ENCODE peak calls at places on chromosome 19, in seven cellular contexts. L, D, C, F, O, N and S are unnamed samples. For H3K4me1, the result is how much of the 10 kb centered on the place peaks cover.

GRCh38 chr19:11284535-11284934 is 11.4 kb upstream of the TSPAN16 start:
- DNase-seq in L (no peak), C (no peak), N (no peak), D (no peak), F (no peak), O (no peak), S (no peak)

GRCh38 chr19:30385666-30386065 is 13.5 kb downstream of the ZNF536 start:
- DNase-seq in L (no peak), N (no peak), F (no peak), C (no peak), O (no peak), D (no peak), S (no peak)

GRCh38 chr19:41548954-41549688 is 26.8 kb upstream of the CEACAM21 start:
- DNase-seq in N (no peak), F (no peak), C (no peak), L (no peak), O (no peak), D (no peak), S (no peak)

GRCh38 chr19:10104665-10105221 is 1.4 kb upstream of the PPAN start:
- DNase-seq in N (no peak), C (no peak), D (no peak), L (no peak), O (no peak), F (no peak), S (no peak)

GRCh38 chr19:4583961-4584669 is 24.6 kb upstream of the SEMA6B start:
- DNase-seq in N (no peak), L (no peak), F (peak), C (no peak), O (peak), D (no peak), S (no peak)

GRCh38 chr19:46610851-46611770 is 10.0 kb downstream of the CALM3 start:
- DNase-seq in N (no peak), L (no peak), D (no peak), F (no peak), C (no peak), O (no peak), S (no peak)

GRCh38 chr19:55353803-55354697 is 469 bp downstream of the COX6B2 start:
- DNase-seq in O (peak), D (peak), F (peak), C (peak), N (peak), L (peak), S (no peak)

GRCh38 chr19:20660473-20660872 is 898 bp downstream of the ZNF626 start:
- DNase-seq in N (no peak), O (peak), F (peak), L (no peak), D (no peak), C (peak), S (no peak)

GRCh38 chr19:3898426-3898825 is 17.9 kb downstream of the ATCAY start:
- DNase-seq in F (no peak), L (no peak), C (no peak), D (no peak), N (no peak), O (no peak), S (no peak)

GRCh38 chr19:58326914-58327726 is at the start of gene ZSCAN22:
- DNase-seq in C (peak), L (peak), N (peak), F (peak), D (peak), O (peak), S (peak)

GRCh38 chr19:52343548-52343947 is 7.5 kb downstream of the ZNF610 start:
- DNase-seq in L (peak), O (no peak), D (no peak), N (peak), F (peak), C (peak), S (peak)

GRCh38 chr19:29992233-29992867 is 50.3 kb downstream of the URI1 start:
- DNase-seq in D (no peak), F (no peak), N (no peak), O (no peak), L (no peak), C (no peak), S (no peak)

GRCh38 chr19:39582442-39582841 is 19.9 kb upstream of the LGALS13 start:
- DNase-seq in D (no peak), N (no peak), L (no peak), C (no peak), O (no peak), F (no peak), S (no peak)

GRCh38 chr19:55175117-55175867 is 4.8 kb downstream of the SYT5 start:
- DNase-seq in D (no peak), C (no peak), O (no peak), L (no peak), N (no peak), F (peak), S (no peak)

GRCh38 chr19:9848060-9848459 is 12.9 kb downstream of the PIN1 start:
- DNase-seq in D (no peak), F (peak), L (no peak), O (no peak), C (peak), N (no peak), S (no peak)

GRCh38 chr19:1274081-1274851 is 1.1 kb upstream of the FAM174C start:
- DNase-seq in C (no peak), O (no peak), L (peak), D (no peak), N (peak), F (no peak), S (peak)

GRCh38 chr19:34393629-34394028 is 10.6 kb upstream of the PDCD2L start:
- DNase-seq in N (no peak), O (no peak), C (no peak), D (no peak), F (no peak), L (no peak), S (peak)

GRCh38 chr19:28472111-28472510 is 740.8 kb downstream of the UQCRFS1 start:
- DNase-seq in F (no peak), D (no peak), O (no peak), C (no peak), L (no peak), N (no peak), S (no peak)

GRCh38 chr19:33374406-33374703 is 846 bp downstream of the CEBPG start:
- DNase-seq in F (no peak), N (no peak), L (peak), C (peak), D (no peak), O (peak), S (no peak)

GRCh38 chr19:55209430-55210119 is at the start of gene PTPRH:
- DNase-seq in O (no peak), D (peak), L (no peak), C (no peak), N (no peak), F (no peak), S (no peak)

GRCh38 chr19:5676105-5676671 is 4.1 kb downstream of the MICOS13 start:
- DNase-seq in N (no peak), F (no peak), O (no peak), D (no peak), L (no peak), C (no peak), S (no peak)

GRCh38 chr19:36973021-36973843 is 57.1 kb downstream of the ZNF568 start:
- DNase-seq in O (peak), D (peak), C (peak), F (peak), N (peak), L (peak), S (peak)
- H3K27ac ChIP-seq in O (no peak), D (peak), C (peak), F (no peak), N (peak), L (peak), S (peak)

GRCh38 chr19:31572671-31573298 is 223.5 kb upstream of the TSHZ3 start:
- DNase-seq in N (no peak), O (no peak), C (no peak), F (no peak), L (no peak), D (no peak), S (no peak)

GRCh38 chr19:31568724-31569123 is 219.5 kb upstream of the TSHZ3 start:
- DNase-seq in D (no peak), L (no peak), O (no peak), C (no peak), N (no peak), F (peak), S (no peak)

GRCh38 chr19:31578326-31578725 is 229.1 kb upstream of the TSHZ3 start:
- DNase-seq in D (no peak), O (no peak), L (no peak), F (peak), C (no peak), N (no peak), S (no peak)

GRCh38 chr19:31570718-31571117 is 221.5 kb upstream of the TSHZ3 start:
- DNase-seq in C (no peak), L (no peak), O (no peak), D (no peak), N (no peak), F (peak), S (no peak)

GRCh38 chr19:31574251-31574973 is 225.2 kb upstream of the TSHZ3 start:
- DNase-seq in D (no peak), N (no peak), F (no peak), L (no peak), O (no peak), C (no peak), S (no peak)
- H3K4me1 ChIP-seq in D (under half), N (under half), F (under half), L (under half), O (under half), C (under half), S (under half)

DNA sequence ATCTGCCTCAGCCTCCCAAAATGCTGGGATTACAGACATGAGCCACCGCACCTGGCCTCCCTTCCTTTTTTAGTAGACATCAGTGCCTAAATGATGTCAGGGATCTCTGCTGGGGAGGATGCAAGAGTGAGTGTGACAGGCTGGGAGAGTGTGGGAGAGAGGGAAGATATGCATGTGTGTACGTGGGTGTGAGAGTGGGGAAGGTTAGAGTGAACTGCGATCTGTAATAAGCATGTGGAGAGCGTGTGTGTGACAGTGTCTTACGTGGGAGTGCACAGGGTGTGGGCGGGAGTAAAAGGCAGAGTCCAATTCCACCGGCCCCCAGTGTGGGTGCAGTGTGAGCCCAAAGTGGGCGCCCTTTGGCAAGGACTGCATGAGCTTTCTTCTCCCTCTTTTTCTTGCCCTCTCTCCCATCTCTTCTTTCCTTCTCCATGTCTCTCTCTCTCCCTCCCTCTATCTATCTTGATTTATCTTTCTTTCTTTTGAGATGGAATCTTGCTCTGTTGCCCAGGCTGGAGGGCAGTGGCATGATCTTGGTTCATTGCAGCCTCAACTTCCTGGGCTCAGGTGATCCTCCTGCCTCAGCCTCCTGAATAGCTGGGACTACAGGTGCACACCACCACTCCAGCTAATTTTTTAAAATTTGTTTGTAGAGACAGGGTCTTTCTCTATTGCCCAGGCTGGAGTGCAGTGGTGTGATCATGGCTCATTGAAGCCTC is 893 bp upstream of the NPHS1 start:
- DNase-seq in F (no peak), L (no peak), O (no peak), N (no peak), C (no peak), D (no peak), S (no peak)
- H3K27ac ChIP-seq in F (no peak), L (no peak), O (no peak), N (no peak), C (no peak), D (no peak), S (no peak)

GRCh38 chr19:42589792-42590191 is 4.9 kb downstream of the CEACAM8 start:
- DNase-seq in C (no peak), F (no peak), O (no peak), D (no peak), N (no peak), L (no peak), S (no peak)
- H3K4me1 ChIP-seq in C (under half), F (under half), O (under half), D (under half), N (under half), L (under half), S (under half)

GRCh38 chr19:44703336-44704078 is 4.6 kb downstream of the CEACAM16 start:
- DNase-seq in F (no peak), D (no peak), L (no peak), O (no peak), C (no peak), N (no peak), S (no peak)

GRCh38 chr19:44700547-44700946 is 1.6 kb downstream of the CEACAM16 start:
- DNase-seq in C (no peak), F (no peak), N (no peak), D (no peak), O (no peak), L (no peak), S (no peak)

GRCh38 chr19:44698492-44699201 is at the start of gene CEACAM16:
- DNase-seq in C (no peak), D (no peak), O (no peak), F (no peak), N (no peak), L (no peak), S (no peak)

GRCh38 chr19:44702551-44703176 is 3.7 kb downstream of the CEACAM16 start:
- DNase-seq in L (no peak), N (no peak), C (no peak), F (no peak), O (no peak), D (no peak), S (no peak)

DNA sequence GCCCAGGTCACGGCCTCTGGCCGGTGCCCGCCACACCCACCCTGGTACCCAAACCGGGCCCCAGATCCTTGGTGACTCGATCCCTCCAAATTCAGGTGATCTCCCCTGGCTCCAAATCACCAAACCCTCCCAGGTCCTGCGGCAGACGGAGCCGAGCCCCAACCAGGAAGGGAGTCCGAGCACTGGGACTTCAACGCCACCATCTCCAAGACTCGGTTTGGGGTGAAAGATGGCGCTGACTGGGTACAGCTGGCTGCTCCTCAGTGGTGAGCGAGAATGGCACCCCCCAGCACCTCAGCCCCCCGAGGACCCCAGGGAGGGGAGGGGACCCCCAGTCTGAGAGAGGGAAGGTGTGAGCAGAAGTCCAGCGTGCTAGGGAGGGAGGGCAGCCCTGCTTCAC is 2.3 kb downstream of the CEACAM16 start:
- DNase-seq in F (no peak), L (no peak), O (no peak), D (no peak), C (no peak), N (no peak), S (no peak)
- H3K27ac ChIP-seq in F (no peak), L (no peak), O (no peak), D (no peak), C (no peak), N (no peak), S (no peak)

GRCh38 chr19:2561221-2561620 is 85.3 kb downstream of the GADD45B start:
- DNase-seq in N (no peak), O (no peak), F (no peak), C (no peak), D (no peak), L (no peak), S (no peak)

GRCh38 chr19:2560369-2560768 is 84.4 kb downstream of the GADD45B start:
- DNase-seq in D (no peak), F (no peak), C (no peak), N (no peak), O (no peak), L (no peak), S (no peak)

GRCh38 chr19:2557093-2557440 is 81.1 kb downstream of the GADD45B start:
- DNase-seq in C (no peak), F (no peak), L (no peak), D (no peak), O (no peak), N (no peak), S (no peak)

GRCh38 chr19:2556221-2557092 is 80.5 kb downstream of the GADD45B start:
- DNase-seq in C (no peak), F (no peak), O (no peak), L (no peak), D (peak), N (no peak), S (no peak)

GRCh38 chr19:2558543-2558942 is 82.6 kb downstream of the GADD45B start:
- DNase-seq in N (no peak), F (no peak), L (no peak), O (no peak), C (no peak), D (no peak), S (no peak)
- H3K4me1 ChIP-seq in N (under half), F (under half), L (under half), O (under half), C (under half), D (under half), S (under half)

GRCh38 chr19:13156968-13157882 is 7.0 kb downstream of the IER2 start:
- DNase-seq in F (no peak), C (no peak), D (no peak), N (no peak), O (no peak), L (no peak), S (no peak)
- H3K27ac ChIP-seq in F (no peak), C (no peak), D (peak), N (peak), O (no peak), L (no peak), S (peak)